ENCODE peak calls at places on chromosomes 6 and 20, in five cellular contexts. E is choroid plexus epithelial cell, W is coronary artery, G is RWPE1, T is ovary. V is an unnamed sample.

GRCh38 chr20:34538671-34539123 is 19.8 kb upstream of the MAP1LC3A start:
- DNase-seq in E (peak; percentile 73), W (no peak), G (peak; percentile 42), T (peak; percentile 51), V (peak; percentile 76)

GRCh38 chr20:15399781-15400180 is 1062.4 kb upstream of the FLRT3 start:
- DNase-seq in E (no peak), W (no peak), G (no peak), T (no peak), V (no peak)

GRCh38 chr20:58596244-58597010 is 54.7 kb upstream of the STX16 start:
- DNase-seq in E (no peak), W (no peak), G (no peak), T (no peak), V (no peak)

GRCh38 chr6:112183271-112183671 is 71.1 kb downstream of the LAMA4 start:
- DNase-seq in E (peak; percentile 60), W (no peak), G (no peak), T (no peak), V (peak; percentile 31)

GRCh38 chr6:72530750-72531149 is 91.1 kb upstream of the KCNQ5 start:
- DNase-seq in E (no peak), W (no peak), G (no peak), T (no peak), V (no peak)

GRCh38 chr6:30075094-30075986 is at the start of gene RNF39:
- DNase-seq in E (no peak), W (no peak), G (peak; percentile 74), T (peak; percentile 64), V (no peak)

GRCh38 chr6:56416247-56416646 is 168.9 kb upstream of the COL21A1 start:
- DNase-seq in E (no peak), W (no peak), G (no peak), T (no peak), V (peak; percentile 83)

GRCh38 chr20:47172579-47172978 is 183.9 kb downstream of the ZMYND8 start:
- DNase-seq in E (no peak), W (no peak), G (no peak), T (no peak), V (no peak)

GRCh38 chr20:21118782-21119181 is 7.1 kb upstream of the KIZ start:
- DNase-seq in E (no peak), W (no peak), G (no peak), T (no peak), V (no peak)

GRCh38 chr6:78835817-78836216 is 31.5 kb upstream of the IRAK1BP1 start:
- DNase-seq in E (peak; percentile 29), W (no peak), G (peak; percentile 20), T (no peak), V (peak; percentile 30)
- TF ChIP-seq CTCF in E (peak; percentile 20), W (no peak), G (no peak), T (no peak), V (no peak)

DNA sequence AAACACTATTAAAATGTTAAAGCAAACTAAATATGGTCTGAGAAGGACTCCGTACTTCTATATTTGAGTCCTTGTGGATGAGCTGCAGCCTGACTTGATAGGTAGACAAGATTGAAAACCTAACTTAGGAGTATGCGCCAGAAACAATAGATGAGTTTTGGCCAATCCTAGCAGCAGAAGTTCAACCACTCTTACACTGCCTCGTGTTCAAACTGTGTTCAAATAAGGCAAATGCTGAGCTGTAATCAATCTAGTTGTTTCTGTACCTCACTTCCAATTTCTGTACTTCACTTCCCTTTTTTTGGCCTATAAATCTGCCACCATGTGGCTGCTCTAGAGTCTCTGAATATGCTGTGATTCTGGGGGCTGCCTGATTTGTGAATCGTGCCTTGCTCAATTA is 13.2 kb upstream of the SERINC1 start:
- DNase-seq in E (no peak), W (no peak), G (no peak), T (no peak), V (no peak)
- TF ChIP-seq CTCF in E (no peak), W (no peak), G (no peak), T (no peak), V (no peak)

GRCh38 chr20:10536531-10536930 is 101.4 kb downstream of the SLX4IP start:
- DNase-seq in E (peak; percentile 61), W (no peak), G (no peak), T (no peak), V (peak; percentile 64)

GRCh38 chr20:10527781-10528180 is 92.7 kb downstream of the SLX4IP start:
- DNase-seq in E (no peak), W (no peak), G (no peak), T (no peak), V (no peak)

GRCh38 chr20:10532351-10532750 is 97.2 kb downstream of the SLX4IP start:
- DNase-seq in E (no peak), W (no peak), G (no peak), T (no peak), V (no peak)

GRCh38 chr20:10531848-10532247 is 96.7 kb downstream of the SLX4IP start:
- DNase-seq in E (peak; percentile 87), W (no peak), G (no peak), T (no peak), V (peak; percentile 40)

GRCh38 chr20:10530883-10531282 is 95.8 kb downstream of the SLX4IP start:
- DNase-seq in E (no peak), W (no peak), G (no peak), T (no peak), V (no peak)
- TF ChIP-seq CTCF in E (no peak), W (no peak), G (no peak), T (no peak), V (no peak)

GRCh38 chr20:49346682-49347081 is 68.8 kb upstream of the ZNFX1 start:
- DNase-seq in E (no peak), W (no peak), G (no peak), T (no peak), V (no peak)
- TF ChIP-seq CTCF in E (peak; percentile 6), W (no peak), G (no peak), T (no peak), V (no peak)

GRCh38 chr6:129670634-129671033 is 39.3 kb downstream of the ARHGAP18 start:
- DNase-seq in E (no peak), W (no peak), G (no peak), T (no peak), V (no peak)

GRCh38 chr6:129673758-129674157 is 36.2 kb downstream of the ARHGAP18 start:
- DNase-seq in E (no peak), W (no peak), G (no peak), T (no peak), V (peak; percentile 37)

GRCh38 chr6:129672345-129672691 is 37.7 kb downstream of the ARHGAP18 start:
- DNase-seq in E (no peak), W (no peak), G (no peak), T (no peak), V (peak; percentile 30)

GRCh38 chr6:129672883-129673631 is 36.9 kb downstream of the ARHGAP18 start:
- DNase-seq in E (peak; percentile 88), W (no peak), G (peak; percentile 65), T (no peak), V (peak; percentile 91)

GRCh38 chr6:129671442-129672344 is 38.3 kb downstream of the ARHGAP18 start:
- DNase-seq in E (peak; percentile 35), W (no peak), G (no peak), T (no peak), V (no peak)
- TF ChIP-seq CTCF in E (peak; percentile 35), W (no peak), G (no peak), T (no peak), V (no peak)

DNA sequence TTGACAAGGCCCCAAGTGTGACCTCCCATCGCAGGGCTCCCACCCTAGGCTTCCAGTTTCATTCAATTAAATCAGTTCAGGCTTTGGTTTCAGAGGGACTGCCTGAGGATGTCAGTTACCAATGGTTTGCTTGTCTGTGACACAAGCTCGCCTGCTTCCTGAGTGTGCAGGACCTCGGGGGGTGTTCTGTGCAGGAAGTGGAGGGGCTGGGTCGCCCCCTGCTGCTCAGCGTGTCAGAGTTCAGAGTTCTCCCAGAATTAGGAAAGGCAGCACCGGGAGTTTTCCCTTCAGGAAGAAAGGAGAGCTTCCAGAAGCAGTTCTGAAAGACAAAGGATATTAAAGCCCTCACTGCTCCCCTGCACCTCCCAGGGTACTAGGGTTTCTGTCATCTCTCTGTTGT is 50.8 kb upstream of the TGM3 start:
- DNase-seq in E (no peak), W (no peak), G (no peak), T (no peak), V (no peak)
- TF ChIP-seq CTCF in E (no peak), W (no peak), G (no peak), T (no peak), V (no peak)

DNA sequence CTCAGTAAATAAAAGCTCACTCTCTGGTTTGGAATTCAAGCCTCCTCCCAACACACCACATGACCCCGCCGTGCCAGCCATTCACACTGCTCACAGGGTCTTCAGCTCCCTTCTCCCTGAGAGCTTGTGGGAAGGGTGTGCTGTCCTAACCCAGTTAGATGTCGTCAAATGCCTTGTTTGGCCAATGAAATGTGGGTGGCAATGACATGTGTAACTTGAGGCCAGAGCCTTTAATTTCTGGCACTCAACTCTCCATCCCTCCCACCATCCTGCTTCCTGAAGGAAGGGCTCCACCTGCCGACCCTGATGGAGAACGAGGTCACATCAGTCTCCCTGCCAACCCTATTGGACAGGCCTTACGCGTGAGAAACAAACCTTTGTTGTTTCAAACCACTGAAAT is 224.5 kb upstream of the AGPAT4 start:
- DNase-seq in E (peak; percentile 41), W (no peak), G (peak; percentile 68), T (no peak), V (peak; percentile 55)
- TF ChIP-seq CTCF in E (peak; percentile 30), W (no peak), G (peak; percentile 58), T (no peak), V (peak; percentile 34)

GRCh38 chr6:10425973-10426780 is 11.3 kb upstream of the TFAP2A start:
- DNase-seq in E (peak; percentile 19), W (no peak), G (no peak), T (peak; percentile 41), V (no peak)
- TF ChIP-seq CTCF in E (no peak), W (no peak), G (no peak), T (no peak), V (no peak)

GRCh38 chr6:42136508-42137191 is 5.8 kb downstream of the C6orf132 start:
- DNase-seq in E (peak; percentile 77), W (no peak), G (peak; percentile 88), T (no peak), V (peak; percentile 76)
- TF ChIP-seq CTCF in E (peak; percentile 54), W (no peak), G (no peak), T (no peak), V (peak; percentile 20)

DNA sequence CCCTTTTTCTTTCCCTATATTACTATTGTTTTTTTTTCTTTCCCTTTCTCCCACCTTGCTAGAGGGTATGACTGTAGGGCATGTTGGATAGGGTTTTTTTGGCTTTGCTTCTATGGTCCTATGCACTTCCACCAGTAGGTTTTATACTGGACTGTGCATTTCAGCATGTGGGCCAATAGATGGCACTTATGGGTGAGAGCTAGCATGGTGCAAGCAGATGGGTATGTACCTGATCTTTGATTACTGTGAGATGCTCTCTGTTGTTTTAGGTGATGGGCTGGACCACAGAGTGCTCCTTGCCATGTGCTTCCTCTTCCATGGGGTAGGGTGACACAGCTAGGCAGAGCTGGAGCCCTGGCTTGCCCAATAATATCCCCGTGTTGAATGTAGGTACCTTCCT is 128.5 kb upstream of the CHD6 start:
- DNase-seq in E (no peak), W (no peak), G (no peak), T (no peak), V (no peak)
- TF ChIP-seq CTCF in E (no peak), W (no peak), G (no peak), T (no peak), V (no peak)